ENCODE peak calls at places on chromosomes 11 and 22, in nine cellular contexts. Q is gastrocnemius medialis, S is neural progenitor cell, M is OCI-LY7, P is small intestine, A is HFF-Myc, X is colonic mucosa, I is adipocyte, D is astrocyte of the cerebellum. F is an unnamed sample.

GRCh38 chr11:73555615-73556014 is 42.3 kb downstream of the FAM168A start:
- DNase-seq in D (no peak), A (no peak), M (no peak), I (no peak), Q (no peak), X (no peak), P (no peak), S (no peak), F (no peak)

GRCh38 chr22:24953294-24954113 is 988 bp downstream of the KIAA1671 start:
- DNase-seq in Q (no peak), D (no peak), M (no peak), P (peak), S (peak), I (no peak), A (no peak), X (peak), F (no peak)

GRCh38 chr11:17839973-17840611 is 105.5 kb downstream of the KCNC1 start:
- DNase-seq in A (no peak), I (peak), X (no peak), S (no peak), P (no peak), D (no peak), Q (peak), M (no peak), F (no peak)

GRCh38 chr11:61700221-61700620 is 20.0 kb downstream of the DAGLA start:
- DNase-seq in X (peak), I (peak), D (no peak), M (no peak), P (peak), S (no peak), Q (peak), A (peak), F (peak)

GRCh38 chr22:39135092-39135896 is 17.2 kb downstream of the CBX7 start:
- DNase-seq in S (peak), P (no peak), D (no peak), A (no peak), X (no peak), I (peak), Q (no peak), M (peak), F (no peak)

GRCh38 chr11:6300325-6300724 is 20.0 kb downstream of the CAVIN3 start:
- DNase-seq in Q (no peak), S (no peak), A (no peak), I (no peak), X (no peak), P (no peak), D (no peak), M (no peak), F (no peak)

GRCh38 chr11:95108671-95109551 is 19.3 kb downstream of the ENDOD1 start:
- DNase-seq in S (peak), X (no peak), Q (no peak), P (no peak), M (no peak), D (no peak), I (peak), A (no peak), F (no peak)

GRCh38 chr22:24412274-24412673 is 15.1 kb upstream of the ADORA2A start:
- DNase-seq in X (no peak), I (no peak), D (no peak), P (no peak), S (no peak), M (no peak), Q (no peak), A (no peak), F (no peak)

GRCh38 chr11:67581469-67581868 is 2.1 kb upstream of the GSTP1 start:
- DNase-seq in X (peak), A (no peak), P (peak), I (no peak), M (no peak), Q (no peak), D (no peak), S (peak), F (no peak)

GRCh38 chr11:26287067-26287518 is 44.8 kb upstream of the ANO3 start:
- DNase-seq in Q (no peak), P (no peak), D (no peak), S (no peak), A (no peak), X (no peak), I (no peak), M (no peak), F (no peak)

GRCh38 chr11:93939084-93939780 is 81.9 kb upstream of the HEPHL1 start:
- DNase-seq in D (no peak), I (peak), Q (no peak), P (no peak), M (no peak), X (no peak), S (no peak), A (no peak), F (no peak)

GRCh38 chr11:121452609-121453150 is at the start of gene SORL1-AS1:
- DNase-seq in S (peak), X (peak), M (peak), P (peak), D (no peak), I (no peak), Q (no peak), A (no peak), F (no peak)

GRCh38 chr11:19984048-19984742 is 176.1 kb downstream of the DBX1 start:
- DNase-seq in S (no peak), X (no peak), I (no peak), Q (no peak), P (no peak), A (no peak), M (no peak), D (no peak), F (no peak)

GRCh38 chr11:114621072-114621471 is 25.5 kb upstream of the NXPE4 start:
- DNase-seq in S (no peak), A (no peak), M (no peak), Q (no peak), P (no peak), D (no peak), I (no peak), X (peak), F (no peak)

GRCh38 chr11:83187463-83187862 is 6.0 kb upstream of the ANKRD42 start:
- DNase-seq in S (no peak), P (no peak), X (no peak), D (no peak), A (no peak), I (no peak), Q (no peak), M (no peak), F (no peak)

GRCh38 chr11:33160147-33160546 is 1.1 kb downstream of the CSTF3 start:
- DNase-seq in D (no peak), M (peak), I (peak), A (peak), P (no peak), X (no peak), Q (no peak), S (peak), F (no peak)

GRCh38 chr11:63829823-63830489 is 9.0 kb upstream of the MARK2 start:
- DNase-seq in M (peak), S (peak), A (peak), P (no peak), I (no peak), X (no peak), D (no peak), Q (no peak), F (no peak)

GRCh38 chr22:30495041-30495784 is 10.3 kb downstream of the SEC14L4 start:
- DNase-seq in I (no peak), A (no peak), D (no peak), P (no peak), X (no peak), Q (no peak), S (no peak), M (no peak), F (no peak)

GRCh38 chr11:113725411-113725810 is 19.3 kb upstream of the TMPRSS5 start:
- DNase-seq in I (no peak), S (no peak), X (no peak), M (no peak), Q (no peak), P (no peak), D (no peak), A (no peak), F (no peak)

GRCh38 chr11:36622431-36623136 is 24.5 kb upstream of the RAG2 start:
- DNase-seq in A (peak), D (peak), M (peak), P (peak), Q (no peak), X (no peak), I (peak), S (peak), F (no peak)

GRCh38 chr11:105045897-105046296 is 762 bp upstream of the CARD16 start:
- DNase-seq in I (no peak), S (no peak), M (no peak), P (no peak), Q (no peak), X (no peak), D (no peak), A (no peak), F (no peak)

GRCh38 chr11:76623171-76623883 is 47.2 kb downstream of the LRRC32 start:
- DNase-seq in S (no peak), D (no peak), X (no peak), P (no peak), I (peak), Q (no peak), M (no peak), A (peak), F (no peak)

DNA sequence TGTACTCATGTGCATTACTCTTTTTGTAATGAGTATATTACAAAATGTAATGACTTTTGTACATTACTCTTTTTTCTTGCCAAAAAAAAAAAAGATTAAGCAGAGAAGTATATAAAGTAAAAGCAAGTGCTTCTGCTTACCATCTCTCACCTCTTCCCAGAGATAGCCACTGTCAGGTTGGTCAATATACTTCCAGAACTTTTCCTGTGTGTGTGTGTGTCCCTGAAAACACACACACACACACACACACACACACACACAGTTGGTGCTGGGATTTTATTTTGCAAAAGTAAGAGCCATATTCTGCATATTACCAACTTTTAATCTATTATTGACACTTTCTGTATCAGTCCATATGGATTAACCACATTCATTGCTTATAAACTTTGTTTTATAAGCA is 2.5 kb downstream of the IGLL5 start:
- DNase-seq in X (no peak), D (no peak), I (no peak), A (no peak), P (no peak), S (no peak), M (no peak), Q (no peak), F (no peak)
- H3K4me3 ChIP-seq in X (no peak), D (no peak), I (no peak), A (no peak), P (no peak), S (no peak), M (peak), Q (no peak), F (no peak)

GRCh38 chr11:65429069-65429681 is 6.6 kb downstream of the NEAT1 start:
- DNase-seq in A (no peak), Q (no peak), M (peak), D (no peak), X (peak), P (peak), S (peak), I (peak), F (no peak)

GRCh38 chr11:65426839-65427690 is 4.5 kb downstream of the NEAT1 start:
- DNase-seq in Q (no peak), I (peak), D (no peak), P (peak), X (peak), M (peak), S (no peak), A (no peak), F (no peak)

GRCh38 chr11:65429724-65430405 is 7.3 kb downstream of the NEAT1 start:
- DNase-seq in S (no peak), A (no peak), X (peak), Q (no peak), M (peak), D (no peak), P (peak), I (peak), F (no peak)

GRCh38 chr11:65427691-65428577 is 5.3 kb downstream of the NEAT1 start:
- DNase-seq in I (peak), Q (no peak), P (peak), S (no peak), X (peak), A (no peak), D (no peak), M (peak), F (no peak)

GRCh38 chr11:65428578-65429068 is 6.0 kb downstream of the NEAT1 start:
- DNase-seq in X (peak), M (no peak), P (no peak), I (peak), S (no peak), A (no peak), Q (no peak), D (no peak), F (no peak)
- H3K4me3 ChIP-seq in X (no peak), M (peak), P (no peak), I (peak), S (no peak), A (peak), Q (peak), D (peak), F (peak)

GRCh38 chr11:103958475-103959215 is 77.8 kb upstream of the DDI1 start:
- DNase-seq in I (no peak), A (no peak), M (no peak), D (no peak), S (no peak), X (no peak), Q (no peak), P (no peak), F (no peak)
- H3K4me3 ChIP-seq in I (no peak), A (no peak), M (no peak), D (no peak), S (no peak), X (no peak), Q (no peak), P (no peak), F (no peak)

DNA sequence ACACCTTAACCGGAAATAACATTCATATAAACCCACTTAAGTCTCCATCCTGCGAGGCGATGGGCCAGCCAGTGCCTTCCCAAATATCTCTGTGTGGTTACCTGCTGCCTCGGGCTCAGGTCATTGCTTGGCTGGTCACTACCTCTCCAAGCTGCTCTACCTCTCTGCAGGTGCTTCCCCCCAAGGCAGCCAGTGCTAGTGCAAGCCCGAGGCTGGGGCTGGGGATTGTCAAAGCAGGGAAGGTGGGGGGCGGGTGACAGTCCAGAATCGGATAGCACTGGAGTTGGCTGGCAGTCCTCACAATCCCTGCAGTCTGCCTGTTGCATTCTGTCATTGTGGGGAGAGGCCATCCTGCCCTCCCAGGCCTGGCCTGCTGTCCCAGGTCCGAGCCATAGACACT is 11.1 kb downstream of the MCHR1 start:
- DNase-seq in P (no peak), I (no peak), S (no peak), X (no peak), D (no peak), A (no peak), M (no peak), Q (no peak), F (no peak)
- H3K4me3 ChIP-seq in P (no peak), I (no peak), S (no peak), X (no peak), D (no peak), A (no peak), M (no peak), Q (no peak), F (no peak)

DNA sequence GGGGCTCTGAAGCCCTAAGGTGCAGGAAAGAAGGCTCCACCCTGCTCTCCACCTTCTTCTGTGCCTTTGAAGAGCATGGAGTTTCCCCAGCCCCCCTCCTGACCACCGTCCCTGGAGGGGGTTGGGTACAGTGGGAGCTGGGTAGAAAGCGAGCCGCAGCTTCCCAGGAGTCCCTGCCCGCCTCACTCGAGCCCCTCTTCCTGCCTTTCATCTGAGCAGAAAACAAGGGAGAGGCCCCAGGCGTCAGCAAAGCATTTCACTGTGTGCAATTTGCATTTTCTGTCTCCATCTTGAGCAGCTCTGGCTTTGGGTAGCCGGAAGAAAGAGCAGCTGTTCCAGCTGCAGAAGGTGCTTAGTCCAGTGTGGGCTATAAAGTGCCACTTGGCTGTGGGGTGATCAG is 229.7 kb downstream of the CEP164 start:
- DNase-seq in X (no peak), A (no peak), Q (no peak), P (no peak), S (no peak), M (no peak), D (no peak), I (no peak), F (no peak)
- H3K4me3 ChIP-seq in X (no peak), A (no peak), Q (no peak), P (no peak), S (no peak), M (no peak), D (no peak), I (no peak), F (no peak)

GRCh38 chr11:112315057-112315720 is 54.5 kb upstream of the PLET1 start:
- DNase-seq in Q (no peak), M (no peak), S (no peak), P (no peak), A (no peak), I (no peak), X (no peak), D (no peak), F (no peak)
- H3K4me3 ChIP-seq in Q (no peak), M (no peak), S (no peak), P (no peak), A (no peak), I (no peak), X (no peak), D (no peak), F (no peak)

DNA sequence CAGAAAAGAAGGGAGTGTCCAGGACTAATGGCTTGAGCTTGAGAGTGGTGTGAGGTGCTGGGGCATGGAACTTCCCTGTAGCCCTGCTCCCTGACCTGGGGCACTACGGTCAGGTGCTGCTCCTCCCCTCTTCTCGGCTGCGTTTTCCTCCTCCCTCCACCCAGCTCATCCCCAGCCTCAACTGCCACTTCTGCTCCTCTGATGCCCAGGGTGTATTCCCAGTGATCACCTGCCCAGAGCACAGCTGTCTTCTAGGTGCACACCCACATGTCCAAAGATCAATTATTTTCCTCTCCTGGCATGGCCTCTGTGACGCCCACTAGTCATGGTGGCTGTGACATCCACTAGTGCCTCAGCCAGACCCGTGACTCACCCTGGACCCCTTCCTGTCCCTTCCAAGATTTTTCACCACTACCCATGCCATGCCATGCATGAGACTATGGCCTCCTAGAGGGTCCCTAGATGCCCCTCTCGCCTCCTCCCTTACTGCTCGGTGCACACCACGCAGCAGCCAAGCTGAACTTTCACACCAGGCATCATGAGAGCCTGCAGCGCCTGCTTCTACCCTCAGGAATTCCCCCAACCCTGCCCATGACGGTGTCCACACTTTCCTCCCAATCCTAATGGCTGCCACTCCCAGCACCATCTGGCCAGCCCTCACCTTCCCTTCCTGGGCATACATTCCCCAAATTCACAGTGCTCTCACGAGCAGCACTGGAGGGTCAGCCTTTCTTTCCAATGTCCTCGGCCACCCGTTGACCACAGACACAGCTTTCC is 1.9 kb downstream of the P2RX6 start:
- DNase-seq in D (no peak), M (no peak), A (no peak), S (no peak), X (no peak), Q (no peak), I (no peak), P (peak), F (no peak)
- H3K4me3 ChIP-seq in D (no peak), M (no peak), A (no peak), S (no peak), X (no peak), Q (no peak), I (no peak), P (no peak), F (no peak)